ENCODE peak calls at places on chromosomes 12 and 14, in ten cellular contexts. Z, E, G, S, H, R, W, C, X and O are unnamed samples.
A peak's percentile ranks its signal among the peaks of the same experiment; 100 is the strongest.

GRCh38 chr12:62435337-62436163 is 31.1 kb upstream of the MON2 start:
- DNase-seq in Z (peak; percentile 80), E (peak; percentile 59), G (peak; percentile 62), S (peak; percentile 63), H (peak; percentile 73), R (peak; percentile 65), W (peak; percentile 53), C (peak; percentile 65), X (peak; percentile 40), O (peak; percentile 32)

GRCh38 chr14:61252354-61253063 is 28.6 kb downstream of the TMEM30B start:
- DNase-seq in Z (peak; percentile 91), E (peak; percentile 73), G (peak; percentile 96), S (peak; percentile 99), H (peak; percentile 95), R (peak; percentile 68), W (peak; percentile 81), C (peak; percentile 81), X (peak; percentile 54), O (peak; percentile 93)

GRCh38 chr12:83619973-83620372 is 933.3 kb downstream of the TMTC2 start:
- DNase-seq in Z (no peak), E (no peak), G (no peak), S (no peak), H (no peak), R (no peak), W (no peak), C (no peak), X (no peak), O (no peak)

GRCh38 chr14:32576088-32576795 is 247.1 kb downstream of the AKAP6 start:
- DNase-seq in Z (peak; percentile 83), E (no peak), G (peak; percentile 50), S (peak; percentile 59), H (peak; percentile 78), R (peak; percentile 22), W (peak; percentile 46), C (peak; percentile 72), X (peak; percentile 16), O (peak; percentile 73)

GRCh38 chr12:108310489-108310888 is 28.6 kb downstream of the CMKLR1 start:
- DNase-seq in Z (peak; percentile 38), E (no peak), G (no peak), S (no peak), H (peak; percentile 18), R (no peak), W (no peak), C (no peak), X (no peak), O (no peak)

GRCh38 chr14:35229495-35230089 is 62.6 kb upstream of the PSMA6 start:
- DNase-seq in Z (no peak), E (no peak), G (no peak), S (no peak), H (peak; percentile 38), R (peak; percentile 39), W (no peak), C (no peak), X (no peak), O (peak; percentile 24)

GRCh38 chr12:53974084-53975018 is at the start of gene HOTAIR:
- DNase-seq in Z (peak; percentile 49), E (no peak), G (no peak), S (no peak), H (no peak), R (peak; percentile 58), W (no peak), C (no peak), X (no peak), O (peak; percentile 60)

GRCh38 chr12:52181757-52182156 is 10.1 kb downstream of the KRT80 start:
- DNase-seq in Z (peak; percentile 67), E (no peak), G (peak; percentile 64), S (peak; percentile 89), H (peak; percentile 57), R (no peak), W (no peak), C (no peak), X (no peak), O (peak; percentile 84)

GRCh38 chr12:81863406-81863805 is 104.3 kb upstream of the PPFIA2 start:
- DNase-seq in Z (no peak), E (no peak), G (peak; percentile 76), S (no peak), H (no peak), R (no peak), W (no peak), C (no peak), X (no peak), O (no peak)

GRCh38 chr12:59678759-59679411 is 83.1 kb downstream of the SLC16A7 start:
- DNase-seq in Z (no peak), E (no peak), G (no peak), S (no peak), H (no peak), R (no peak), W (no peak), C (peak; percentile 56), X (no peak), O (no peak)

GRCh38 chr12:12381982-12382381 is 25.1 kb downstream of the BORCS5 start:
- DNase-seq in Z (no peak), E (no peak), G (no peak), S (no peak), H (no peak), R (no peak), W (no peak), C (no peak), X (no peak), O (no peak)

GRCh38 chr14:91202234-91202974 is 42.1 kb downstream of the GPR68 start:
- DNase-seq in Z (no peak), E (peak; percentile 66), G (peak; percentile 20), S (no peak), H (peak; percentile 65), R (no peak), W (peak; percentile 29), C (peak; percentile 68), X (no peak), O (no peak)

GRCh38 chr12:108734200-108734906 is 3.0 kb upstream of the CORO1C start:
- DNase-seq in Z (peak; percentile 91), E (no peak), G (peak; percentile 94), S (peak; percentile 97), H (peak; percentile 86), R (peak; percentile 42), W (peak; percentile 27), C (no peak), X (no peak), O (peak; percentile 91)

GRCh38 chr12:124764451-124764850 is 99.2 kb downstream of the SCARB1 start:
- DNase-seq in Z (peak; percentile 47), E (no peak), G (peak; percentile 81), S (peak; percentile 74), H (peak; percentile 91), R (no peak), W (no peak), C (no peak), X (no peak), O (peak; percentile 62)

GRCh38 chr12:111692575-111693210 is 6.8 kb downstream of the ACAD10 start:
- DNase-seq in Z (no peak), E (no peak), G (peak; percentile 43), S (peak; percentile 15), H (peak; percentile 21), R (no peak), W (no peak), C (no peak), X (no peak), O (peak; percentile 12)
- TF ChIP-seq CTCF in Z (no peak), E (no peak), G (peak; percentile 57), S (no peak), H (peak; percentile 25), R (peak; percentile 22), W (no peak), C (no peak), X (no peak), O (peak; percentile 13)

GRCh38 chr14:94710731-94711130 is 59.2 kb downstream of the GSC start:
- DNase-seq in Z (no peak), E (no peak), G (no peak), S (no peak), H (no peak), R (no peak), W (no peak), C (no peak), X (no peak), O (no peak)

GRCh38 chr14:94702629-94703028 is 67.3 kb downstream of the GSC start:
- DNase-seq in Z (no peak), E (no peak), G (no peak), S (no peak), H (no peak), R (no peak), W (no peak), C (no peak), X (no peak), O (peak; percentile 27)

GRCh38 chr14:94701854-94702370 is 68.0 kb downstream of the GSC start:
- DNase-seq in Z (no peak), E (no peak), G (no peak), S (no peak), H (no peak), R (no peak), W (no peak), C (no peak), X (no peak), O (no peak)

GRCh38 chr14:94706132-94706531 is 63.8 kb downstream of the GSC start:
- DNase-seq in Z (no peak), E (no peak), G (no peak), S (no peak), H (no peak), R (no peak), W (no peak), C (no peak), X (no peak), O (no peak)

GRCh38 chr14:94707494-94707893 is 62.4 kb downstream of the GSC start:
- DNase-seq in Z (no peak), E (no peak), G (no peak), S (no peak), H (no peak), R (no peak), W (no peak), C (no peak), X (no peak), O (no peak)
- TF ChIP-seq CTCF in Z (no peak), E (no peak), G (peak; percentile 48), S (no peak), H (no peak), R (no peak), W (no peak), C (no peak), X (peak; percentile 39), O (no peak)

DNA sequence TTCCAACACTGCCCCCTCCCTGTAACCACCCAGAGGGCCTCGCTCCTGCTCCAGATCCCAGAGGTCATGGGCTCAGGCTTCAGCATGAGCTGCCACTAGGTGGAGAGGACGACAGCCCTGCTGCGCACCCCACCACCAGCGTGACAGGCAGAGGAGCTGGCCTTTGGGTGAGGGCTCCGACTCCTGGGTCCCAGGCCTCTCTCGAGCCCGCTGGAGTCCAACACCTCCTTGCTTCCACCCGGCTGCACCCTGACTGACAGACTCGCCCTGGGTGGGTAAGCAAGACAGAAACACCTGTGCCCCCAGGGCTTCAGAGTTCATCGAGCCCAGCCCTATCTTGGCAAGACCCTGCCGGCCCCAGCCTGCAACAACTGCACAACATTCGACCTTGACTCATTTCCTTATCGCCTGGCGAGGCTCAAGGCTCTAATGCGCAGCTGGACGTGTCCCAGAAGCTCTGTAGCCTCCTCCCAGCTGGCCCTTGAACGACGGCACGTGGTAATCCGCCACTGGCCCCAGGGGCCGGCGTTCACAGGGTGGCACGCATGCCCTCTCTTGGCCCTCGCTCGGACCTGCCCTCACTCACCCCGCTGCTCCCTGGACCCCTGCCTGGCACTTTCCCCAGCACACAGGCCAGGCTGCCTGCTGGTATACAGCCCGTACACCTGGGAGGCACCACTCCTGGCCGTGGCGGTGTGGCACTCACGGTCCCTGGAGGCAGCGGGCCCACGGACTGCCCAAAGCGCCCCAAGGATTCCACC is 28.0 kb downstream of the VPS37B start:
- DNase-seq in Z (no peak), E (peak; percentile 52), G (no peak), S (no peak), H (no peak), R (no peak), W (peak; percentile 88), C (peak; percentile 65), X (no peak), O (peak; percentile 77)
- TF ChIP-seq CTCF in Z (no peak), E (peak; percentile 37), G (peak; percentile 49), S (peak; percentile 11), H (no peak), R (peak; percentile 33), W (peak; percentile 50), C (no peak), X (peak; percentile 23), O (peak; percentile 38)

GRCh38 chr12:113757223-113758002 is 208.7 kb downstream of the RBM19 start:
- DNase-seq in Z (no peak), E (no peak), G (no peak), S (no peak), H (no peak), R (no peak), W (no peak), C (no peak), X (no peak), O (peak; percentile 21)
- TF ChIP-seq CTCF in Z (no peak), E (no peak), G (no peak), S (no peak), H (no peak), R (no peak), W (no peak), C (no peak), X (peak; percentile 7), O (no peak)